ENCODE peak calls at places on chromosomes 13 and 19, in four cellular contexts. P is neuronal stem cell, C is IMR-90, X is mesenchymal stem cell. S is an unnamed sample.

GRCh38 chr19:56076413-56076998 is 44.6 kb downstream of the ZNF787 start:
- DNase-seq in P (peak), C (peak), X (peak), S (no peak)

GRCh38 chr13:54234607-54235006 is 1206.0 kb downstream of the OLFM4 start:
- DNase-seq in P (no peak), C (no peak), X (no peak), S (no peak)

GRCh38 chr19:12453495-12453894 is 12.7 kb upstream of the ZNF443 start:
- DNase-seq in P (no peak), C (no peak), X (no peak), S (no peak)

GRCh38 chr19:10289167-10289835 is 451 bp upstream of the ICAM5 start:
- DNase-seq in P (no peak), C (peak), X (peak), S (peak)

GRCh38 chr13:98033277-98034247 is 80.1 kb downstream of the IPO5 start:
- DNase-seq in P (peak), C (peak), X (peak), S (no peak)

GRCh38 chr13:33229446-33230177 is 55.9 kb downstream of the STARD13 start:
- DNase-seq in P (no peak), C (no peak), X (peak), S (no peak)

GRCh38 chr13:30135868-30136267 is 171.5 kb downstream of the KATNAL1 start:
- DNase-seq in P (no peak), C (no peak), X (no peak), S (no peak)

GRCh38 chr13:112929778-112930055 is 39.3 kb upstream of the MCF2L start:
- DNase-seq in P (no peak), C (no peak), X (no peak), S (no peak)

GRCh38 chr19:14383556-14383897 is 2.3 kb downstream of the ADGRE5 start:
- DNase-seq in P (no peak), C (peak), X (no peak), S (no peak)
- H3K9ac ChIP-seq in P (no peak), C (no peak), X (peak), S (no peak)

GRCh38 chr19:7915250-7916136 is 863 bp downstream of the TGFBR3L start:
- DNase-seq in P (no peak), C (no peak), X (no peak), S (no peak)
- H3K23ac ChIP-seq in P (peak), C (peak), X (no peak), S (no peak)

DNA sequence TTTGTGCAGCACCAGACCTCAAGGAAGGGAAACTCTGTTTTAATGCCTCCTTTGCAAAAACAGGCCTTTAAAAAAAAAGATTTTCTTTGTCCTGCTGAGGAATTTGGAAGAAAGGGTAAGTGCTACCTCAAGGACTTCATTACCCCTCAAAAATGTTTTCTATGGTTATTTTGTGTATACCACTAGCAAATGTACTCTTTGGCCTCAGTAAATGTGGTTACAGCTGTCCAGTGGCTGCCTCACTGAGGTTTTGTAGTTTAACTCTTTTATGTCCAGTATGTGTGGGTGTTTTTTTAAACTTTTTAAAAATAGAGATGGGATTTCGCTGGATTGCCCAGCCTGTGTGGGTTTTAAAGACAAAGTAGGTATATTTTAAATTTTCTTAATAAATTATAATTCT is 42.2 kb upstream of the TSC22D1 start:
- DNase-seq in P (no peak), C (peak), X (no peak), S (no peak)
- H3K9ac ChIP-seq in P (no peak), C (no peak), X (no peak), S (no peak)

DNA sequence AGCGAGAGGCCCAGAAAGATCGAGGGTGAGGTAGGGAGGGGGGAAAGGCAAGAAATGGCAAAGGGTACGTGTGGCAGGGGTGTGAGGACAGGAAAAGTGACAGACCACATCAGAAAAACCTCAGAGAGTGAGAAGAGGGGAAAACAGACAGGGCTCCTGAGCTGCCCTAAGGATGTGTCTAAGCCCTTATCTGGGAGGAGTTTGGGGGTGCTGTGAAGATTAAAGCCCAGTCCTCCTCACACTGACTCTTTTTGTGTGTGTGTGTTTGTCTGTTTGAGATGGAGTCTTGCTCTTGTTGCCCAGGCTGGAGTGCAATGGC is 703 bp upstream of the PTH2 start:
- DNase-seq in P (no peak), C (no peak), X (no peak), S (no peak)
- H3K23ac ChIP-seq in P (no peak), C (no peak), X (no peak), S (no peak)

DNA sequence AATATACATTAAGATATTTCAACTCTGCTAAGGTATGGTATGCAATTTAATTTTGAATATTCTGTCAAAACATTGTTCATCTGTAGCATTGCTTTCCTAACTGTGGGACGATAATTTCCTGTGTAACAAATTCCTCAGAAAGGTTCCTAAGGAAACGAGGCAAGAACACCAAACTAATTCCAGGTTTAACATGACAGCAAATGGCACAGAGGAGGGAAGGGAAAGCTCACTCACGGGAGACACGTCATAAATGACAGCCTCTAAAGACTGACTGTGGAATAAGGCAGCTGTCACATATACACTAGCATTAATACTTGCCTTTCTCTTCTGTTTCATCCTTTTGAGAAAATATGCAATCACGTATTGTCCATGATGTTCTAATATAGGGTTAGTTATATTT is 380.6 kb downstream of the LIG4 start:
- DNase-seq in P (no peak), C (peak), X (peak), S (no peak)
- H3K9ac ChIP-seq in P (no peak), C (no peak), X (no peak), S (no peak)

DNA sequence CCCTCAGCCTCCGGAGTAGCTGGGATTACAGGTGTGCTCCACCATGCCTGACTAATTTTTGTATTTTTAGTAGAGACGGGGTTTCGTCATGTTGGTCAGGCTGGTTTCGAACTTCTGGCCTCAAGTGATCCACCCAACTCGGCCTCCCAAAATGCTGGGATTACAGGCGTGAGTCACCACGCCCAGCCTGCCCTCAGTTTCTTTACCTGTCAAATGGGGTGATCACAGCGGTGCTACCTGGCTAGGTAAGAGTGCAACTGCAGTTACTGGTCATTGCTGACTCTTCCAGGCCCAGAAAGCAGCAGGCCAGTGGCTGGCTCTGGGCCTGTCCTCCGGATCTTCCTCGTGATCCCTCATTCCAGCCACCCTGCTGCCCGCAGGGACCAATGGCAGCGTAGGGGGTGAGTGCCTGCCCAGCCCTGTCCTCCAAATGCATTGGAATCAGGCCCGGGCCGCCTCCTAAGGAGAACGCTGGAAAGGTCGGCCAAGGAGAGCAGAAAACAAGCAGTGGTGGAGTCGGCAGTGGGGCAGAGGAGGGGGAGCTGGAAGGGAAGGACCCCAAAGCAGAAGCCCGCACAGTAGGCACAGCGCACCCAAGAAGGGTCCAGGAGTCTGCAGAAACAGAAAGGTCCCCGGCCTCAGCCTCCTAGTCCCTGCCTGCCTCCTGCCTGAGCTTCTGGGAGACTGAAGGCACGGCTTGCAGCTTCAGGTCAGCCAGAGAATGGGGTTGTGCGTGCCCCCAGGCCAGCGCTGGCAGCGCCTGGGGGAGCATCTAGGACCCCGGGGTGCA is 1.8 kb upstream of the SLC27A1 start:
- DNase-seq in P (no peak), C (no peak), X (no peak), S (no peak)
- H3K23ac ChIP-seq in P (peak), C (no peak), X (no peak), S (no peak)

GRCh38 chr19:1068111-1069001 is 1.4 kb downstream of the ARHGAP45 start:
- DNase-seq in P (no peak), C (no peak), X (no peak), S (no peak)
- H3K9ac ChIP-seq in P (peak), C (no peak), X (no peak), S (no peak)